ENCODE peak calls at places on chromosomes 16 and 17, in ten cellular contexts. A is K562, U is stomach, P is endothelial cell of umbilical vein, X is GM12892, T is breast epithelium, B is transverse colon, I is spleen, Q is GM12891, W is prostate gland. H is an unnamed sample.
A peak's percentile ranks its signal among the peaks of the same experiment; 100 is the strongest.

GRCh38 chr17:61848896-61849295 is 14.4 kb downstream of the BRIP1 start:
- DNase-seq in T (no peak), Q (no peak), I (no peak), W (no peak), A (no peak), X (no peak), B (no peak), U (no peak), P (no peak), H (no peak)

GRCh38 chr16:28090646-28091377 is 27.3 kb upstream of the GSG1L start:
- DNase-seq in T (no peak), B (no peak), W (no peak), I (peak; percentile 49), U (no peak), X (no peak), Q (no peak), A (peak; percentile 32), P (no peak), H (no peak)

GRCh38 chr17:354651-355556 is 2.3 kb upstream of the RPH3AL start:
- DNase-seq in U (no peak), W (no peak), P (no peak), B (no peak), A (no peak), I (peak; percentile 31), T (no peak), Q (no peak), X (no peak), H (no peak)

GRCh38 chr17:78001182-78001581 is 42.7 kb downstream of the TNRC6C start:
- DNase-seq in W (no peak), A (no peak), I (no peak), P (peak; percentile 62), U (no peak), T (no peak), Q (no peak), X (no peak), B (no peak), H (no peak)

GRCh38 chr17:50423553-50424159 is 2.4 kb upstream of the ACSF2 start:
- DNase-seq in T (peak; percentile 72), U (no peak), X (no peak), A (peak; percentile 37), Q (no peak), I (no peak), W (peak; percentile 66), P (peak; percentile 83), B (no peak), H (peak; percentile 77)

GRCh38 chr17:68035131-68035522 is 408 bp upstream of the KPNA2 start:
- DNase-seq in X (peak; percentile 78), W (peak; percentile 91), U (peak; percentile 94), P (no peak), I (peak; percentile 97), B (peak; percentile 95), Q (no peak), A (no peak), T (peak; percentile 89), H (no peak)

GRCh38 chr17:59421722-59422121 is 90.3 kb downstream of the YPEL2 start:
- DNase-seq in A (no peak), B (no peak), Q (no peak), X (no peak), W (no peak), P (no peak), I (no peak), T (no peak), U (no peak), H (no peak)

GRCh38 chr16:85549766-85550421 is 63.2 kb upstream of the GSE1 start:
- DNase-seq in U (no peak), B (no peak), Q (no peak), W (no peak), T (no peak), X (no peak), A (no peak), P (no peak), I (no peak), H (no peak)

GRCh38 chr17:2158011-2158410 is 103.1 kb downstream of the HIC1 start:
- DNase-seq in B (no peak), U (no peak), Q (no peak), A (no peak), I (no peak), W (no peak), X (no peak), P (no peak), T (no peak), H (no peak)

GRCh38 chr17:4604111-4604644 is 19.8 kb downstream of the SMTNL2 start:
- DNase-seq in Q (peak; percentile 5), P (no peak), T (peak; percentile 30), W (no peak), X (no peak), B (no peak), I (peak; percentile 71), A (no peak), U (peak; percentile 65), H (no peak)

GRCh38 chr16:71424626-71425025 is 17.2 kb downstream of the TLE7 start:
- DNase-seq in Q (no peak), A (no peak), W (no peak), P (no peak), U (no peak), B (no peak), X (no peak), T (no peak), I (peak; percentile 34), H (no peak)

GRCh38 chr17:32519769-32520701 is 33.2 kb downstream of the CDK5R1 start:
- DNase-seq in W (no peak), B (peak; percentile 38), I (peak; percentile 87), X (no peak), A (no peak), T (no peak), U (peak; percentile 30), Q (no peak), P (peak; percentile 62), H (no peak)

GRCh38 chr17:40818343-40818732 is 4.1 kb downstream of the KRT10 start:
- DNase-seq in P (peak; percentile 4), I (no peak), Q (no peak), A (no peak), T (no peak), B (no peak), U (no peak), W (no peak), X (no peak), H (no peak)

GRCh38 chr17:38656959-38657823 is 17.6 kb downstream of the EPOP start:
- DNase-seq in I (no peak), T (no peak), B (no peak), U (no peak), Q (no peak), A (peak; percentile 11), W (no peak), X (no peak), P (no peak), H (no peak)

GRCh38 chr16:2752850-2753522 is 548 bp downstream of the SRRM2 start:
- DNase-seq in U (peak; percentile 86), A (peak; percentile 91), T (peak; percentile 71), W (peak; percentile 78), Q (peak; percentile 78), X (peak; percentile 78), B (peak; percentile 87), P (no peak), I (no peak), H (peak; percentile 58)
- TF ChIP-seq POLR2AphosphoS5 in U (no peak), A (no peak), T (no peak), W (peak; percentile 9), Q (no peak), X (no peak), B (no peak), P (no peak), I (no peak), H (no peak)

DNA sequence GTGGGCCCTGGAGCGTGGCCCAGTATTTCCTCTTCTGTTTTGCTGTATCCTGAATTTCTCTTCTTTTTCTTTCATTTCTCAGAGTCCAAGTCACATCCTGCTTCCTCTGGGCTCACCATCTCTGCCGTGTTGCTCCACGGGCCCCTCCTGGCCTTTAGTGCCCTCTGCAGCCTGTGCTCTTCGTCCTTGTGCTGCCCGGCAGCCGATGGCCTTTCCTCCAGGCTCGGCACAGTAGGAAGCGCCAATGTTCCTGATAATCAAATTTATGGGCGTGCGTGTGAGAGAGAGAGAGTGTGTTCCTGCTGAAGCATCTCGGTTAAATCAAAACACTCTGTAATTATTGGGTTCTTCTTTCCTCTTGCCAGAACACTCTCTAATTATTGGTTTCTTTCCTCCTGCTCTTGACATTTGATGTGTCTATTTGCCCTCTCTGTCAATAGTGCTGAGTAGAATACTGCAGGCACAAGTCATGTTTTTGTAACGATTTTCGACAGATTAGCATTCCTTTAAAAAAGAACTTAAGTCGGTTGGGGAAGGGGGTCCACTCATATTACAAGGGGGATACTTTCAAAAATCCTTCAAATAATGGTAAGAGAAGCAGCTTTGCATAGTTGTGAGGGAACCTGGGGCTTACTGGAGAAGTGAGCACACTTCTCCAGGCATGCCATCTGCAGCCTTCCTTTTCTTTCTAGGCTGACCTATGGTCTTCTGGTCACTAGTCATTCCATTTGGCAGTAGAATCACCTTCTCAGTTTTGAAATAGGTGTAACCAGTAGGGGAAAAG is 126.6 kb downstream of the RPTOR start:
- DNase-seq in Q (no peak), U (no peak), W (no peak), I (no peak), B (no peak), X (no peak), P (peak; percentile 58), T (no peak), A (no peak), H (no peak)
- TF ChIP-seq POLR2AphosphoS5 in Q (no peak), U (no peak), W (no peak), I (peak; percentile 75), B (no peak), X (no peak), P (no peak), T (no peak), A (no peak), H (no peak)

GRCh38 chr17:79942591-79943353 is 92.9 kb downstream of the TBC1D16 start:
- DNase-seq in I (peak; percentile 86), Q (no peak), W (no peak), T (no peak), B (peak; percentile 14), U (no peak), X (no peak), P (peak; percentile 32), A (no peak), H (no peak)
- TF ChIP-seq POLR2AphosphoS5 in I (peak; percentile 78), Q (no peak), W (peak; percentile 7), T (no peak), B (peak; percentile 22), U (no peak), X (no peak), P (no peak), A (no peak), H (no peak)

DNA sequence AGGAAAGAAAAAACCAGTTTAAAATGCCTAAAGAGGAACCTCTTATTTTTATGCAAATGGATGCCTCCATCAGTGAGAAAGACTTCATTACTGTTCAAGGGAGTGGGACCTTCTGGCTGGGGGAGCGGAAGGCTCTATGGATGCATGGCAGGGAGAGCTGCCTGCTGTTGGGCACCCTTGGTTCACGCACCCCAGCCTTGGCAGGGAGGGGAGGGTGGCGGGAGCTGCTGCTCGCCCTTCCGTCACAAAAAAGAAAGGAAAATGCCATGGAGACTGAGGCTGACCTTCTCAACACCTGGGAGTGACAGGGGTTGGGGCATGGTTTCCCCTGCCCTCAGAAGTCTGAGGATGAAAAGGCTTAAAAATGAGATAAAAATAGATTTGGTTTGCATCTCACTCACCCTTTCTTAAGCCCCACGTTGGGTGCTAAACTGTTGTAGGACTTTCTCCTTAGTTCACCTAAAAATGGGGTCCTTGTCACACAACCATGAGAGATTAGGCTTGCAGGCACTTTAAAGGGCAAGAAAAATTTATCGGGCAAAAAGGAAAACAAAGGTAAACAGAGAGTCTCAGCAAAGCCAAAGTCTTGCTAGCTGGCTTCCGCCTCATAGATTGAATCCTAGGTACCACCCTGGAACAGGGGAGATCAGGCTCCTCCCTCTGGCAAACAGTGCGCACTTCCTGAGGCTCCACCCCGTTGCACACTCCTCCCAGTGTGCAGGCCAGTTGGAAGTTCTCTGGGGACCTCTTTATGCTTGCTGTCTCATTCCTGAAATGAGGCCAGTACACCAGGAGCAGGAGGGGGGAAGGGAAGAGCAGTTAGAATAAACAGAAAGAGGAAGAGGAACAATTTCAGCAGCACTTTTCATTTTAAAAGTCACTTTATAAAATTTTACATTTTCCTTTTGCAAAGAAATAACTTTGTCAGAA is 31.6 kb downstream of the PHKB start:
- DNase-seq in Q (no peak), I (peak; percentile 83), T (no peak), A (peak; percentile 59), X (peak; percentile 22), U (peak; percentile 47), B (peak; percentile 57), W (peak; percentile 11), P (no peak), H (no peak)
- TF ChIP-seq POLR2AphosphoS5 in Q (peak; percentile 60), I (peak; percentile 71), T (no peak), A (peak; percentile 54), X (peak; percentile 13), U (peak; percentile 37), B (peak; percentile 44), W (peak; percentile 55), P (no peak), H (no peak)

H was measured in HCT116.